ENCODE peak calls at places on chromosomes 1 and 21, in eight cellular contexts. T is left ventricle myocardium inferior, B is fibroblast of lung, H is iPS DF 6.9, Z is IMR-90, M is psoas muscle, Q is brain microvascular endothelial cell, P is upper lobe of right lung. N is an unnamed sample.

GRCh38 chr1:171150156-171150555 is 34.9 kb upstream of the FMO2 start:
- DNase-seq in T (no peak), B (no peak), H (no peak), Z (no peak), M (no peak), Q (no peak), P (no peak), N (no peak)

GRCh38 chr1:96979287-96979686 is 257.7 kb downstream of the PTBP2 start:
- DNase-seq in T (no peak), B (peak), H (no peak), Z (peak), M (no peak), Q (no peak), P (no peak), N (no peak)

GRCh38 chr1:191530928-191531327 is 627.3 kb upstream of the RGS18 start:
- DNase-seq in T (no peak), B (no peak), H (no peak), Z (no peak), M (no peak), Q (no peak), P (no peak), N (no peak)

GRCh38 chr1:224929335-224930237 is at the start of gene DNAH14:
- DNase-seq in T (peak), B (peak), H (peak), Z (peak), M (peak), Q (peak), P (peak), N (peak)

GRCh38 chr1:99657213-99658030 is 11.5 kb downstream of the PALMD start:
- DNase-seq in T (no peak), B (no peak), H (no peak), Z (no peak), M (no peak), Q (no peak), P (no peak), N (no peak)

GRCh38 chr1:49424782-49425181 is 599.0 kb downstream of the AGBL4 start:
- DNase-seq in T (no peak), B (no peak), H (no peak), Z (no peak), M (no peak), Q (no peak), P (no peak), N (no peak)

GRCh38 chr1:53971718-53972117 is 25.6 kb downstream of the LRRC42 start:
- DNase-seq in T (no peak), B (no peak), H (no peak), Z (peak), M (no peak), Q (peak), P (no peak), N (no peak)

GRCh38 chr1:234589064-234589765 is 20.8 kb downstream of the IRF2BP2 start:
- DNase-seq in T (no peak), B (no peak), H (no peak), Z (no peak), M (peak), Q (no peak), P (no peak), N (no peak)

GRCh38 chr1:86530211-86530610 is 16.7 kb upstream of the CLCA4 start:
- DNase-seq in T (no peak), B (no peak), H (no peak), Z (no peak), M (no peak), Q (no peak), P (no peak), N (no peak)

GRCh38 chr1:155093938-155094621 is 15.4 kb downstream of the EFNA3 start:
- DNase-seq in T (no peak), B (peak), H (no peak), Z (peak), M (no peak), Q (no peak), P (no peak), N (peak)

GRCh38 chr1:27021347-27022031 is 8.8 kb upstream of the TENT5B start:
- DNase-seq in T (no peak), B (no peak), H (no peak), Z (peak), M (no peak), Q (peak), P (no peak), N (no peak)

GRCh38 chr1:56435434-56436337 is 143.7 kb downstream of the PLPP3 start:
- DNase-seq in T (no peak), B (no peak), H (no peak), Z (no peak), M (no peak), Q (no peak), P (no peak), N (no peak)

GRCh38 chr1:161119017-161119378 is 1.1 kb downstream of the NIT1 start:
- DNase-seq in T (peak), B (no peak), H (no peak), Z (no peak), M (peak), Q (no peak), P (no peak), N (no peak)

GRCh38 chr21:28332796-28333195 is 659.9 kb downstream of the LTN1 start:
- DNase-seq in T (no peak), B (no peak), H (no peak), Z (no peak), M (no peak), Q (no peak), P (no peak), N (no peak)

GRCh38 chr1:61083014-61083798 is 845 bp downstream of the NFIA start:
- DNase-seq in T (peak), B (no peak), H (no peak), Z (no peak), M (peak), Q (no peak), P (peak), N (peak)

GRCh38 chr1:113759341-113760101 is at the start of gene PHTF1:
- DNase-seq in T (peak), B (peak), H (peak), Z (peak), M (peak), Q (peak), P (peak), N (peak)

GRCh38 chr1:22212400-22213233 is 69.7 kb upstream of the WNT4 start:
- DNase-seq in T (no peak), B (no peak), H (no peak), Z (no peak), M (no peak), Q (no peak), P (no peak), N (peak)

GRCh38 chr1:155964193-155964592 is 14.2 kb downstream of the ARHGEF2 start:
- DNase-seq in T (no peak), B (no peak), H (no peak), Z (no peak), M (no peak), Q (no peak), P (no peak), N (no peak)

GRCh38 chr1:112637257-112638108 is 17.9 kb downstream of the CAPZA1 start:
- DNase-seq in T (no peak), B (no peak), H (no peak), Z (peak), M (no peak), Q (peak), P (no peak), N (no peak)

GRCh38 chr1:41691424-41691823 is 206.9 kb upstream of the EDN2 start:
- DNase-seq in T (no peak), B (no peak), H (no peak), Z (no peak), M (no peak), Q (no peak), P (no peak), N (no peak)

GRCh38 chr1:160243767-160244166 is 18.6 kb downstream of the DCAF8 start:
- DNase-seq in T (no peak), B (no peak), H (no peak), Z (no peak), M (no peak), Q (no peak), P (no peak), N (no peak)

GRCh38 chr1:160646711-160647328 is at the start of gene SLAMF1:
- DNase-seq in T (no peak), B (no peak), H (no peak), Z (no peak), M (no peak), Q (no peak), P (no peak), N (no peak)

DNA sequence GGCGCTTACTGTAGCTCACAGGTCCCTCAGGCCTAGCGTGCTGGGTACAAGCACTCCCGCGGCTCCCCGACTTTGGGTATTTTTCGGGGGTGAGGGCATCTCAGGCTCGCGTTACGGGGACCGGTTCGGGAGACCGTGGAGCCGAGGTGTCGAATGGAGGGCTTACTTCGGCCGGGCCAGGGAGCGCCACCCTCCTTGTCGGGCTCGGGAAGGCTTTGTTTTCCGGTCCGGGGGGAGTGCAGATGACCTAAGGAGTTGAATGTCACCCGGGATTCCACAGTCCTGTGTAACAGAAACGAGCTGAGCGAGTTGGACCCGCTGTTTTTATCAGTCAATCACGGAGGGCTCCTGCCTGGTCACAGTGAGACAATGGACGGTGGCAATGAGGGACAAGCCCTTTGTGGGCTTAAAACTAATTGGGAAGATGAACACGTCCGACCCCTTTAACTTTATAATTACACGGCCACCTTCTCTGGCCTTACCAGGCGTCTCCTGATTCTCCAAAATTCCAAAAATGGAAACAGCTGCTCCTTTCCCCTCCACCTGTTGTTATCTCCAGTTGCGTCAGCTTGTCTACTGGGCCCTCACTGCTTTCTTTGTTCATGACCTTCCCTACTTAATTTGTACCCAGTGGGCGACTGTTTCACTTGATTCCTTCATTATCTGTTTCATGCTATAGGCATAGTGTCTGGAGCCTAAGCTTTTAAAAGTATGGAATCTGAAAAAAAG is 912 bp upstream of the TRIM45 start:
- DNase-seq in T (no peak), B (no peak), H (no peak), Z (no peak), M (no peak), Q (no peak), P (no peak), N (no peak)
- H3K27ac ChIP-seq in T (peak), B (peak), H (no peak), Z (peak), M (peak), Q (peak), P (peak), N (no peak)

GRCh38 chr1:7786785-7787184 is 2.7 kb downstream of the PER3 start:
- DNase-seq in T (no peak), B (no peak), H (no peak), Z (no peak), M (no peak), Q (no peak), P (no peak), N (no peak)

GRCh38 chr1:7783826-7784491 is at the start of gene PER3:
- DNase-seq in T (peak), B (peak), H (peak), Z (peak), M (peak), Q (peak), P (peak), N (peak)

GRCh38 chr1:7783178-7783711 is 846 bp upstream of the PER3 start:
- DNase-seq in T (peak), B (peak), H (no peak), Z (peak), M (peak), Q (peak), P (peak), N (peak)

GRCh38 chr1:7785108-7785507 is 1.0 kb downstream of the PER3 start:
- DNase-seq in T (no peak), B (no peak), H (no peak), Z (no peak), M (no peak), Q (no peak), P (no peak), N (no peak)

GRCh38 chr1:7784492-7785071 is 491 bp downstream of the PER3 start:
- DNase-seq in T (peak), B (no peak), H (no peak), Z (no peak), M (no peak), Q (no peak), P (no peak), N (peak)
- H3K27ac ChIP-seq in T (peak), B (peak), H (no peak), Z (no peak), M (peak), Q (no peak), P (peak), N (peak)

DNA sequence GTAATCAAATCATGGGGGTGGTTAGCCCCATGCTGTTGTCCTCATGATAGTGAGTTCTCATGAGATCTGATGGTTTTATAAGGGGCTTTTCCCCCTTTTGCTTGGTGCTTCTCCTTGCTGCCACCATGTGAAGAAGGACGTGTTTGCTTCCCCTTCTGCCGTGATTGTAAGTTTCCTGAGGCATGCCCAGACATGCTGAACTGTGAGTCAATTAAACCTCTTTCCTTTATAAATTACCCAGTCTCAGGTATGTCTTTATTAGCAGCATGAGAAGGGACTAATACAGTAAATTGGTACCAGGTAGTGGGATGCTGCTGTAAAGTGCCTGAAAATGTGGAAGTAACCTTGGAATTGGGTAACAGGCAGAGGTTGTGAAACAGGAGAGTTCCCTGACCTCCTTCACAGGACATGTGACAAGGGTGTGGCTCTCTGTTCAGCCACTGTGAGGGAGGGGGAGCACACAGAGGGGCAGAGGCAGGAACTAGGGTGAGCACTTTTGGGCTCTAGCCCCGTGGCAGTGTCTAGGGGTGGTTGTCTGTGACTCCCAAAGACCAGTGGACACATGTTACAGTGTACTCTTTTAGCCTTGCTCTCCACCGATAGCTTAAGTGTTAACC is 105.3 kb downstream of the BACH1 start:
- DNase-seq in T (no peak), B (peak), H (no peak), Z (no peak), M (no peak), Q (no peak), P (peak), N (no peak)
- H3K27ac ChIP-seq in T (no peak), B (no peak), H (no peak), Z (peak), M (no peak), Q (no peak), P (no peak), N (no peak)

GRCh38 chr1:150609726-150610125 is 19.7 kb downstream of the ENSA start:
- DNase-seq in T (no peak), B (peak), H (no peak), Z (peak), M (no peak), Q (no peak), P (no peak), N (no peak)
- H3K27ac ChIP-seq in T (peak), B (peak), H (no peak), Z (peak), M (no peak), Q (peak), P (peak), N (no peak)

GRCh38 chr1:203464226-203464625 is 11.4 kb upstream of the PRELP start:
- DNase-seq in T (no peak), B (no peak), H (no peak), Z (no peak), M (no peak), Q (no peak), P (no peak), N (no peak)
- H3K27ac ChIP-seq in T (peak), B (peak), H (no peak), Z (no peak), M (no peak), Q (no peak), P (peak), N (no peak)

DNA sequence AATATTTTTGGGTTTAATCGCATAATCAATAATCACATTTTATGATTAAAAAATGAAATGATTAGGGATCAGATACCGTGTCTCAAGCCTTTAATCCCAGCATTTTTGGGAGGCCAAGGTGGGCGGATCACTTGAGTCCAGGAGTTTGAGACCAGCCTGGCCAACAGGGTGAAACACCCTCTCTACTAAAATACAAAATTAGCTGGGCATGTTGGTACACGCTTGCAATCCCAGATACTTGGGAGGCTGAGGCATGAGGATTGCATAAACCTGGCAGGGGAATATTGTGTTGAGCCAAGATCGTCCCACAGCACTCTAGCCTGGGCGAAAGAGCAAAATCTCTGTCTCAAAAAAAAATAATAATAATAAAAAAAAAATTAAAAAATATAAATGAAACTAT is 1581.4 kb downstream of the KCNT2 start:
- DNase-seq in T (no peak), B (no peak), H (no peak), Z (no peak), M (no peak), Q (no peak), P (no peak), N (no peak)
- H3K27ac ChIP-seq in T (no peak), B (no peak), H (no peak), Z (no peak), M (no peak), Q (no peak), P (no peak), N (no peak)

DNA sequence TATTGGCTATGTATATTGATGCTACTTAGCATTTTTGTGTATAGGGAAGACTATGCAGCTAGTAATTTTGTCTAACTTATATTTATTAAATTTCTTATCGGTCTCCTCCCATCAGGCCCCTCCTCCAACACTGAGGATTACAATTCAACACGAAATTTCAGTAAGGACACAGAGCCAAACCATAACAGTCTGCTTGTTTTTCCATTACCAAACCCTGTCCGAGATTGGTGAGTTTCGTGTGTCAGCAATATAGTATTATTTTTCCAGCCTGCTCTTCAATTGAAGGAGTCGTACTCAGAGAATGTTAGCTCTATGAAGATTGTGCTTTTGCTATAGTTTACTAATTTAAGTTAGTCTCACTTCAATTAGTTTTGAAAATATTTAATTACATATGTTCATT is 1495.3 kb downstream of the MRPL39 start:
- DNase-seq in T (no peak), B (peak), H (no peak), Z (peak), M (no peak), Q (no peak), P (no peak), N (no peak)
- H3K27ac ChIP-seq in T (no peak), B (no peak), H (no peak), Z (no peak), M (no peak), Q (no peak), P (no peak), N (no peak)

GRCh38 chr1:92754000-92754787 is 30.7 kb downstream of the EVI5 start:
- DNase-seq in T (no peak), B (peak), H (no peak), Z (peak), M (no peak), Q (peak), P (no peak), N (no peak)
- H3K27ac ChIP-seq in T (peak), B (peak), H (no peak), Z (peak), M (no peak), Q (peak), P (no peak), N (no peak)

GRCh38 chr1:24117132-24117531 is 5.2 kb upstream of the MYOM3 start:
- DNase-seq in T (no peak), B (no peak), H (no peak), Z (no peak), M (no peak), Q (no peak), P (no peak), N (no peak)
- H3K27ac ChIP-seq in T (no peak), B (no peak), H (no peak), Z (no peak), M (no peak), Q (no peak), P (no peak), N (no peak)

DNA sequence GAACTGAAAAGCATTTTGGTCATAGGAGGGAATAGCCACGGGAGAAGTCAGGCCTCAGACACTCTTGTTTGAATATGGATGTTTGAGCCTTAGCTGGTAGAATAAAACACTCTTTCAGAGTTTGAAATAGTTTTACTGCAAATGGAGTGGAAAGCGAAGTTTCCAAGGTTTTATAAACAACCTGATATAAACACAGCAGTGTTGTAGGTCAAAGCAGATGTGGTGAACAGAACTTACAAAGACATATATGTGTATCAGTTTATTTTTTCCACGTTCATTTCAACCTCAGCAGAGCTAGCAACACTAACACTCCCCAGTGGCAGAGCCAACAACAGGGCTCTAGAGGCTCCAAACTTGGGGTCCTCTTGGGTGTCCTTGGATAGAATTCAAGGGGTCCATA is 89.9 kb downstream of the WLS start:
- DNase-seq in T (no peak), B (peak), H (no peak), Z (peak), M (no peak), Q (no peak), P (no peak), N (no peak)
- H3K27ac ChIP-seq in T (peak), B (peak), H (no peak), Z (peak), M (peak), Q (no peak), P (peak), N (peak)

N was measured in kidney.